ENCODE peak calls at places on chromosomes 2 and 18, in seven cellular contexts. L is fibroblast of the aortic adventitia, Q is AG10803, T is brain microvascular endothelial cell, M is uterus, Y is fibroblast of pulmonary artery, U is astrocyte of the spinal cord. R is an unnamed sample.

GRCh38 chr2:27290571-27290970 is 8.3 kb downstream of the TRIM54 start:
- DNase-seq in L (no peak), Q (no peak), T (no peak), M (no peak), Y (no peak), U (no peak), R (no peak)

GRCh38 chr2:178279142-178279541 is 84.8 kb downstream of the OSBPL6 start:
- DNase-seq in L (peak; percentile 94), Q (peak; percentile 89), T (peak; percentile 90), M (no peak), Y (peak; percentile 95), U (peak; percentile 92), R (peak; percentile 80)

GRCh38 chr2:186255823-186256222 is 230.2 kb upstream of the ZC3H15 start:
- DNase-seq in L (no peak), Q (no peak), T (no peak), M (no peak), Y (no peak), U (no peak), R (no peak)

GRCh38 chr18:28175047-28175929 is 1.6 kb downstream of the CDH2 start:
- DNase-seq in L (peak; percentile 61), Q (peak; percentile 56), T (no peak), M (peak; percentile 13), Y (peak; percentile 65), U (peak; percentile 52), R (no peak)

GRCh38 chr2:83972123-83972522 is 487.0 kb downstream of the SUCLG1 start:
- DNase-seq in L (no peak), Q (no peak), T (no peak), M (no peak), Y (peak; percentile 3), U (no peak), R (no peak)

GRCh38 chr2:101474752-101475384 is at the start of gene RFX8:
- DNase-seq in L (peak; percentile 90), Q (peak; percentile 97), T (peak; percentile 84), M (peak; percentile 24), Y (peak; percentile 86), U (peak; percentile 91), R (peak; percentile 93)

GRCh38 chr18:27931563-27931962 is 245.4 kb downstream of the CDH2 start:
- DNase-seq in L (no peak), Q (no peak), T (no peak), M (no peak), Y (no peak), U (no peak), R (no peak)

GRCh38 chr2:58727977-58728656 is 487.0 kb upstream of the FANCL start:
- DNase-seq in L (no peak), Q (no peak), T (no peak), M (no peak), Y (no peak), U (no peak), R (no peak)

GRCh38 chr18:31798399-31798798 is 37.7 kb upstream of the SLC25A52 start:
- DNase-seq in L (no peak), Q (no peak), T (no peak), M (no peak), Y (no peak), U (no peak), R (no peak)

GRCh38 chr2:65319674-65320041 is 92.0 kb downstream of the ACTR2 start:
- DNase-seq in L (no peak), Q (no peak), T (no peak), M (no peak), Y (no peak), U (no peak), R (no peak)

GRCh38 chr18:36186461-36187137 is 698 bp upstream of the MOCOS start:
- DNase-seq in L (peak; percentile 32), Q (peak; percentile 26), T (no peak), M (peak; percentile 30), Y (no peak), U (no peak), R (no peak)

GRCh38 chr2:173407176-173407575 is 52.5 kb downstream of the CDCA7 start:
- DNase-seq in L (no peak), Q (no peak), T (no peak), M (no peak), Y (no peak), U (no peak), R (no peak)

GRCh38 chr2:11677146-11678055 is 7.4 kb upstream of the NTSR2 start:
- DNase-seq in L (no peak), Q (no peak), T (no peak), M (peak; percentile 10), Y (no peak), U (no peak), R (no peak)

GRCh38 chr2:240717181-240717641 is 25.5 kb downstream of the AQP12A start:
- DNase-seq in L (no peak), Q (no peak), T (no peak), M (no peak), Y (no peak), U (no peak), R (no peak)

GRCh38 chr2:52968043-52968442 is 799.6 kb upstream of the CHAC2 start:
- DNase-seq in L (peak; percentile 8), Q (no peak), T (no peak), M (no peak), Y (no peak), U (no peak), R (no peak)

GRCh38 chr2:43018179-43019024 is 208.0 kb downstream of the ZFP36L2 start:
- DNase-seq in L (peak; percentile 97), Q (peak; percentile 94), T (no peak), M (peak; percentile 95), Y (peak; percentile 97), U (no peak), R (peak; percentile 80)

GRCh38 chr18:3056311-3056710 is 43.4 kb upstream of the LPIN2 start:
- DNase-seq in L (no peak), Q (no peak), T (no peak), M (no peak), Y (no peak), U (no peak), R (no peak)

GRCh38 chr2:23709311-23709710 is 217.6 kb downstream of the ATAD2B start:
- DNase-seq in L (no peak), Q (no peak), T (no peak), M (no peak), Y (no peak), U (no peak), R (no peak)

GRCh38 chr2:181178823-181179412 is 198.5 kb downstream of the UBE2E3 start:
- DNase-seq in L (no peak), Q (no peak), T (no peak), M (no peak), Y (no peak), U (no peak), R (no peak)

GRCh38 chr18:39946623-39947061 is 2008.4 kb upstream of the PIK3C3 start:
- DNase-seq in L (no peak), Q (peak; percentile 78), T (peak; percentile 63), M (no peak), Y (peak; percentile 83), U (peak; percentile 91), R (no peak)

GRCh38 chr2:50720695-50721314 is 311.1 kb downstream of the NRXN1 start:
- DNase-seq in L (no peak), Q (no peak), T (peak; percentile 6), M (no peak), Y (no peak), U (no peak), R (no peak)

GRCh38 chr2:12330916-12331315 is 385.8 kb upstream of the TRIB2 start:
- DNase-seq in L (peak; percentile 38), Q (peak; percentile 48), T (peak; percentile 60), M (no peak), Y (peak; percentile 56), U (peak; percentile 59), R (no peak)

GRCh38 chr18:45997689-45998088 is 30.6 kb upstream of the EPG5 start:
- DNase-seq in L (no peak), Q (no peak), T (no peak), M (no peak), Y (no peak), U (no peak), R (no peak)
- H3K4me3 ChIP-seq in L (no peak overlapping the region), Q (no peak overlapping the region), T (no peak overlapping the region), M (no peak overlapping the region), Y (no peak overlapping the region), U (no peak overlapping the region), R (no peak overlapping the region)

DNA sequence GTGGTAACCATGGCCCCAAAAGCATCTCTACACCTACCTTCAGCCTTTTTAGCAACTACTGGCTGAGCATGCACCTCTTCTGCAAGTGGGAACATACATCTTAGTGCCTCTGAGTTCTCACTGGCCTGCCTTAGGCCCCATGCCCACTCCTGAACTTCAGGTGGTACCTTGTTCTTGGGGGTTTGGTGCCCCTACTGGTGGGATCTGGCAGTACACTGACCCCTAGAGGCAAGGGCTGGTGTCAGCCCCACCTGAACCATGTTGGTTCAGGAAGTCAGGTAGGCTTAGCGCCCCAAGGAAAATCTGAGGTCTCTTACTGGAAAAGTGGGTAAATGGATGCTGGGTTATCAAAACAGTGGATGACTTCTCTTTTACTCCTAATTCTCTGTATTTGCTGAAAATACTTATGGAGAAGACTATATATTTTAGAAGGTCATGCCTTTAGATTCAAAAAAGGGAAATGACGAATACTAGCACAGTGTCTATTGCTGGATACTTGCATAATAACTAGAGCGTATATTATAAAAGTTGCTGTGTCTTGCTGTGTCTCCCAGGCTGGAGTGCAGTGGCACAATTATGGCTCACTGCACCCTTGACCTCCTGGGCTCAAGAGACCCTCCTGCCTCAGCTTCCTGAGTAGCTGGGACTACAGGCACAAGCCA is 84.6 kb downstream of the RAB31 start:
- DNase-seq in L (no peak), Q (no peak), T (no peak), M (no peak), Y (no peak), U (no peak), R (no peak)
- TF ChIP-seq CTCF in L (peak; percentile 56), Q (peak; percentile 33), T (peak; percentile 79), M (peak; percentile 19), Y (peak; percentile 44), U (peak; percentile 57), R (peak; percentile 57)

DNA sequence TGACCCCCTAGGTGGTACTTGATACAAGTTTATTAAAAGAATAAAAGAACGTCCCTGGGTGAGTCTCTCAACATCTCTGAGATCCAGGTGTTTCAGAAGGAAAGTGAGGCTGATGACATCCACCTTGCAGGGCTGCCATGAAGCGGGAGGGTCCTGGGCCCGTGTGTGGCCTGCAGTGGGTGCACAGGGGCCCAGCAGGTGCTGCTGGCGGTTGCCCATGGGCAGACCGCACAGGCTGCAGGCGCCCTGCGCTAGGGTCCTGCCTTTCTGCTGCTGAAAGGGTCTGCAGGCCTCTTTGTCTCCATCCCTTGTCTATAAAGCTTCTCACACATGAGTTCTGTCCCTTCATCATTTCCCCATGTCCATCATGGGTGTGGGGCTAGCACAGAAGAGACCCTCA is 247.0 kb downstream of the TFCP2L1 start:
- DNase-seq in L (no peak), Q (no peak), T (no peak), M (no peak), Y (no peak), U (no peak), R (no peak)
- H3K4me3 ChIP-seq in L (no peak overlapping the region), Q (no peak overlapping the region), T (no peak overlapping the region), M (no peak overlapping the region), Y (no peak overlapping the region), U (no peak overlapping the region), R (no peak overlapping the region)

DNA sequence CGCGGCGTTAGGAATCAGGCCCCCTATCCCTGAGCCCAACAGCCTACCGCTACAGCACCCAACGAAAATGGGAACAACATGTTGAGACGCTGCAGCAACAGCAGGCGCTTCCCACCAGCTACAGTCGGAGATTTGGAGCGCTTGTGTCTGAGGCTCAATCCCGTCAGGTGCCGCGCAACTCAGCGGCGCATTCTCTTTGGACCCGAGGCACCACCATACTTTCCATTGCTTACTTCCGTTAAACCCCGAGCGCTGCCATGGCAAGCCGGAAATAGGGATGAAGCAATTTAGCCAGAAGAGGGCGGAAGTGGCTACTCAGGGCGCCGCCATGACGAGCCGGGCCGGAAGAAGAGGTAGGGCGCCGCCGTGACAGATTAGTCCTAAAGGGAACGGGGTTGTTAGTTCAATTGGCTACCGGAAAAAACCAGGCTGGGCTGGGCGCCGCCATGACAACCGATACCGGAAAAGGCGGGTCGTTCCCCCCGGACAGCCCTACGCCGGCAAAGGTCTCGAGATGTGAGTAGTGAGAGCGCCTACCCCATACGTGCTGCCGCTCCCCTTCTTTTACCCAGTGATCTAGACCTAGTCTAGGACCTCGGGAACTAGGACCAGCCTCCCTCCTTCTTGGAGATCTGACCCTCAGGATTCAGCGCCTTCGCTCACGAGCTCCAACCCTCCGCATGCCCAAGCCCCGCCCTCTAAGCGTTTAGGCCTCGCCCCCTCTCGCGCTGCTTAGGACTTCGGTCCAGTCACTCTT is at the start of gene CHCHD5:
- DNase-seq in L (peak; percentile 96), Q (peak; percentile 97), T (peak; percentile 95), M (peak; percentile 95), Y (peak; percentile 97), U (peak; percentile 97), R (peak; percentile 81)
- TF ChIP-seq CTCF in L (no peak), Q (no peak), T (peak; percentile 21), M (peak; percentile 21), Y (no peak), U (no peak), R (peak; percentile 6)

R was measured in AG09309.